ENCODE peak calls at places on chromosomes 4 and X, in six cellular contexts. G is A549; J is stimulated activated CD4-positive, alpha-beta T cell treated with anti-CD3 and anti-CD28 coated beads, Interleukin-4, amount 100 ng/mL, for 1 hour; K is aorta; U is amygdala; H is NCI-H2029. Y is an unnamed sample.

GRCh38 chr4:105909699-105910340 is 14.5 kb downstream of the NPNT start:
- DNase-seq in G (peak; percentile 1), J (no peak), K (no peak), U (no peak), H (no peak), Y (no peak)

GRCh38 chrX:30875957-30876356 is 13.1 kb downstream of the TAB3 start:
- DNase-seq in G (no peak), J (no peak), K (no peak), U (no peak), H (no peak), Y (no peak)

GRCh38 chr4:140754918-140755810 is 1.0 kb downstream of the TBC1D9 start:
- DNase-seq in G (no peak), J (no peak), K (no peak), U (no peak), H (no peak), Y (no peak)

GRCh38 chr4:90958256-90958895 is 831.2 kb downstream of the CCSER1 start:
- DNase-seq in G (no peak), J (no peak), K (no peak), U (no peak), H (no peak), Y (no peak)

GRCh38 chr4:53127365-53127764 is 238.5 kb downstream of the SCFD2 start:
- DNase-seq in G (no peak), J (no peak), K (no peak), U (no peak), H (no peak), Y (no peak)

GRCh38 chr4:139736257-139736626 is 70.6 kb downstream of the MGST2 start:
- DNase-seq in G (no peak), J (no peak), K (no peak), U (no peak), H (no peak), Y (no peak)

GRCh38 chrX:57929373-57929772 is 19.1 kb upstream of the ZXDA start:
- DNase-seq in G (no peak), J (no peak), K (no peak), U (no peak), H (no peak), Y (no peak)

GRCh38 chrX:149511081-149511480 is 6.0 kb upstream of the IDS start:
- DNase-seq in G (no peak), J (no peak), K (no peak), U (no peak), H (no peak), Y (no peak)

GRCh38 chrX:135421537-135421931 is 210 bp upstream of the SMIM10L2A start:
- DNase-seq in G (peak; percentile 55), J (peak; percentile 86), K (peak; percentile 88), U (peak; percentile 83), H (peak; percentile 73), Y (peak; percentile 95)

GRCh38 chr4:140078366-140078765 is 75.6 kb downstream of the MAML3 start:
- DNase-seq in G (no peak), J (no peak), K (no peak), U (no peak), H (peak; percentile 90), Y (no peak)

GRCh38 chrX:129980043-129980442 is 2.4 kb upstream of the BCORL1 start:
- DNase-seq in G (no peak), J (no peak), K (peak; percentile 54), U (no peak), H (no peak), Y (no peak)

GRCh38 chrX:128106630-128107029 is 54.4 kb upstream of the ACTRT1 start:
- DNase-seq in G (peak; percentile 0), J (no peak), K (no peak), U (no peak), H (peak; percentile 23), Y (no peak)

GRCh38 chr4:188975271-188975670 is 836.0 kb downstream of the TRIML1 start:
- DNase-seq in G (no peak), J (no peak), K (no peak), U (no peak), H (no peak), Y (no peak)

Y was measured in cardiac septum.